ENCODE peak calls at places on chromosome 14, in seven cellular contexts. U is psoas muscle; H is GM06990; I is Caco-2; P is GM23338; J is CD4-positive, CD25-positive, alpha-beta regulatory T cell; Y is MM.1S. M is an unnamed sample.
A peak's percentile ranks its signal among the peaks of the same experiment; 100 is the strongest.

GRCh38 chr14:103064436-103064835 is 7.1 kb upstream of the CDC42BPB start:
- DNase-seq in U (no peak), H (no peak), I (no peak), P (no peak), J (no peak), Y (no peak), M (no peak)

GRCh38 chr14:54577977-54578376 is 11.0 kb downstream of the SAMD4A start:
- DNase-seq in U (no peak), H (no peak), I (no peak), P (no peak), J (no peak), Y (no peak), M (no peak)

GRCh38 chr14:55301722-55302121 is 30.5 kb downstream of the FBXO34 start:
- DNase-seq in U (no peak), H (no peak), I (no peak), P (no peak), J (no peak), Y (no peak), M (no peak)

GRCh38 chr14:55713496-55713895 is 133.5 kb downstream of the KTN1 start:
- DNase-seq in U (no peak), H (no peak), I (no peak), P (no peak), J (no peak), Y (no peak), M (no peak)

GRCh38 chr14:22524105-22524783 is 64.8 kb downstream of the DAD1 start:
- DNase-seq in U (no peak), H (no peak), I (no peak), P (no peak), J (no peak), Y (no peak), M (no peak)

GRCh38 chr14:45787167-45787566 is 534.2 kb upstream of the MIS18BP1 start:
- DNase-seq in U (no peak), H (no peak), I (no peak), P (peak; percentile 33), J (no peak), Y (no peak), M (no peak)

GRCh38 chr14:82710257-82710841 is 1176.7 kb upstream of the SEL1L start:
- DNase-seq in U (no peak), H (no peak), I (peak; percentile 77), P (peak; percentile 86), J (peak; percentile 33), Y (peak; percentile 54), M (no peak)

GRCh38 chr14:96201965-96202364 is 2.7 kb upstream of the BDKRB2 start:
- DNase-seq in U (no peak), H (no peak), I (no peak), P (no peak), J (no peak), Y (no peak), M (no peak)

GRCh38 chr14:55130194-55130550 is 1.1 kb downstream of the LGALS3 start:
- DNase-seq in U (no peak), H (no peak), I (peak; percentile 57), P (peak; percentile 75), J (no peak), Y (no peak), M (no peak)

GRCh38 chr14:104243200-104243599 is 104.8 kb downstream of the KIF26A start:
- DNase-seq in U (no peak), H (no peak), I (no peak), P (no peak), J (no peak), Y (no peak), M (no peak)

GRCh38 chr14:41285193-41285748 is 321.4 kb upstream of the LRFN5 start:
- DNase-seq in U (no peak), H (no peak), I (peak; percentile 68), P (peak; percentile 66), J (no peak), Y (peak; percentile 50), M (no peak)

GRCh38 chr14:77864580-77864979 is 64.7 kb downstream of the ADCK1 start:
- DNase-seq in U (no peak), H (no peak), I (no peak), P (no peak), J (no peak), Y (no peak), M (no peak)

GRCh38 chr14:55581011-55581806 is 1.2 kb downstream of the KTN1 start:
- DNase-seq in U (peak; percentile 40), H (peak; percentile 62), I (peak; percentile 51), P (peak; percentile 72), J (peak; percentile 55), Y (peak; percentile 10), M (peak; percentile 14)

GRCh38 chr14:97166497-97166896 is 369.3 kb downstream of the VRK1 start:
- DNase-seq in U (no peak), H (no peak), I (no peak), P (no peak), J (no peak), Y (no peak), M (no peak)

GRCh38 chr14:86013663-86014062 is 483.7 kb downstream of the FLRT2 start:
- DNase-seq in U (no peak), H (no peak), I (no peak), P (no peak), J (no peak), Y (no peak), M (no peak)

GRCh38 chr14:85247071-85247470 is 282.9 kb upstream of the FLRT2 start:
- DNase-seq in U (no peak), H (no peak), I (no peak), P (no peak), J (no peak), Y (no peak), M (no peak)

GRCh38 chr14:24279301-24280186 is 8.1 kb upstream of the RABGGTA start:
- DNase-seq in U (no peak), H (peak; percentile 43), I (no peak), P (no peak), J (peak; percentile 59), Y (no peak), M (no peak)

GRCh38 chr14:34013714-34014055 is 62.8 kb upstream of the EGLN3 start:
- DNase-seq in U (no peak), H (no peak), I (no peak), P (peak; percentile 17), J (no peak), Y (no peak), M (no peak)

GRCh38 chr14:95033851-95034622 is 123.3 kb downstream of the DICER1 start:
- DNase-seq in U (no peak), H (no peak), I (no peak), P (no peak), J (no peak), Y (no peak), M (no peak)

GRCh38 chr14:35174342-35174741 is 52.0 kb downstream of the PRORP start:
- DNase-seq in U (no peak), H (no peak), I (no peak), P (no peak), J (no peak), Y (no peak), M (no peak)

GRCh38 chr14:103623883-103624482 is 5.0 kb upstream of the KLC1 start:
- DNase-seq in U (peak; percentile 47), H (peak; percentile 62), I (no peak), P (no peak), J (no peak), Y (no peak), M (no peak)

GRCh38 chr14:51938137-51938536 is 51.2 kb upstream of the RTRAF start:
- DNase-seq in U (no peak), H (no peak), I (no peak), P (no peak), J (no peak), Y (no peak), M (no peak)

DNA sequence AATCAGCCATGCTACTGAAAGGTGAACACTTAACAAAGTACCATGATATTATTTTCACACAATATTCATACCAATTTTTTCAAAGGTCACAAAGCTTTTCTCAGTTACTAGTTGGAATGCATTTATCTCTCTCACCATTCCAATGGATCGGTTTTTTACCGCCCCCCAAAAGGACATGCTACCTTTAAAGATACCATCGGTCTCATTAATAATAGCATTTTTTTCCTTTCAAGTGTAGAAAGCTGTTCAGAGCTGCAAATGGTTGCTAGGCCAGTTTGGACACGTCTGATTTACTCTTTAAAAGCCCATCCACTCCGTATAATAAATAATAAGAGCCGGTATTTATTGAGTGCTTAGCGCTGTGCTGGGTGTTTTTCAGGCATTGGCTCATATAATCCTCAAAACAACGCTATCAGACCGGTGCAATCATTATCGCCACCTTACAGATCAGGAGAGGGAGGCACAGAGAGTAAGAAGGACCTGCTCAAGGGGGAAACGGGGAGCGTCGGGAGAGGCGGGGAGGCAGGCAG is 35.0 kb upstream of the STON2 start:
- DNase-seq in U (no peak), H (no peak), I (no peak), P (no peak), J (no peak), Y (no peak), M (no peak)
- H3K27me3 ChIP-seq in U (no peaks in the 10 kb centered on the region), H (peaks cover 2% of the 10 kb centered on the region), I (no peaks in the 10 kb centered on the region), P (peaks cover 25% of the 10 kb centered on the region), J (peaks cover 39% of the 10 kb centered on the region), Y (no peaks in the 10 kb centered on the region), M (peaks cover 13% of the 10 kb centered on the region)

GRCh38 chr14:100880271-100881101 is 23.0 kb downstream of the RTL1 start:
- DNase-seq in U (no peak), H (no peak), I (no peak), P (no peak), J (no peak), Y (no peak), M (no peak)
- H3K36me3 ChIP-seq in U (no peaks in the 10 kb centered on the region), H (no peaks in the 10 kb centered on the region), I (no peaks in the 10 kb centered on the region), P (no peaks in the 10 kb centered on the region), J (no peaks in the 10 kb centered on the region), Y (no peaks in the 10 kb centered on the region), M (no peaks in the 10 kb centered on the region)

GRCh38 chr14:105891631-105892452 is 365.5 kb downstream of the TMEM121 start:
- DNase-seq in U (peak; percentile 5), H (no peak), I (no peak), P (no peak), J (no peak), Y (no peak), M (no peak)

GRCh38 chr14:105897725-105898113 is 371.3 kb downstream of the TMEM121 start:
- DNase-seq in U (peak; percentile 2), H (no peak), I (no peak), P (no peak), J (no peak), Y (no peak), M (no peak)

GRCh38 chr14:105894125-105894977 is 368.0 kb downstream of the TMEM121 start:
- DNase-seq in U (peak; percentile 2), H (no peak), I (no peak), P (no peak), J (no peak), Y (no peak), M (no peak)

GRCh38 chr14:105898482-105899010 is 372.2 kb downstream of the TMEM121 start:
- DNase-seq in U (peak; percentile 6), H (no peak), I (no peak), P (no peak), J (no peak), Y (no peak), M (no peak)

GRCh38 chr14:105894978-105895881 is 368.8 kb downstream of the TMEM121 start:
- DNase-seq in U (peak; percentile 2), H (no peak), I (no peak), P (no peak), J (no peak), Y (no peak), M (no peak)
- H3K27me3 ChIP-seq in U (no peaks in the 10 kb centered on the region), H (no peaks in the 10 kb centered on the region), I (no peaks in the 10 kb centered on the region), P (no peaks in the 10 kb centered on the region), J (no peaks in the 10 kb centered on the region), Y (no peaks in the 10 kb centered on the region), M (no peaks in the 10 kb centered on the region)

DNA sequence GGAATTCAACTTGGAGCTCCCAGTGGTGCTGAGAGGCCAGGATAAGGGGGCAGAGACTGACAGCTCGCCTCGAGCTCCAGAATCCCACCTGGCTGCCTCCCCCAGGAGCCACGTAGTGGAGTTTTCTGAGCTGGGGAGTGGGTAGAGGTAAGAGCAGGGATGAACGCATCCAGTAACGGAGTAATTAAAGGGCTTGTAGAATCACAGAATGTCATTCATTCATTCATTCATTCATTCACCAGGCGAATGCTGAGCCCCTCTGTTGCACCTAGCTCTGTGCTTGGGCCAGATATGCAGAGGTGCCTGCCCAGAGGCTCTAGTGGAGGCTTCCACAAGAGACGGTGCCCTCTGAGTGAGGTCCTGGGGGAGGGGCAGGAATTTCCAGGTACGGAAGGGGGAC is 8.1 kb downstream of the FAM181A start:
- DNase-seq in U (no peak), H (no peak), I (no peak), P (no peak), J (no peak), Y (no peak), M (no peak)
- H3K36me3 ChIP-seq in U (peaks cover 3% of the 10 kb centered on the region), H (peaks cover 4% of the 10 kb centered on the region), I (no peaks in the 10 kb centered on the region), P (no peaks in the 10 kb centered on the region), J (peaks cover 2% of the 10 kb centered on the region), Y (no peaks in the 10 kb centered on the region), M (no peaks in the 10 kb centered on the region)

M was measured in CD8-positive, alpha-beta T cell.